ENCODE peak calls at places on chromosome 12, in seven cellular contexts. H is GM23338; G is stimulated activated CD4-positive, alpha-beta T cell treated with anti-CD3 and anti-CD28 coated beads, TNF-alpha, amount 100 ng/mL, for 1 hour; E is CD8-positive, alpha-beta memory T cell; A is body of pancreas; X is stimulated activated CD8-positive, alpha-beta memory T cell treated with anti-CD3 and anti-CD28 coated beads, Interleukin-15, amount 100 ng/mL, for 1 hour; N is NCI-H345. L is an unnamed sample.

GRCh38 chr12:6809056-6809455 is 12.6 kb upstream of the GPR162 start:
- DNase-seq in H (no peak), G (no peak), E (no peak), A (no peak), X (no peak), N (no peak), L (no peak)

GRCh38 chr12:98998697-98999299 is 353.7 kb downstream of the APAF1 start:
- DNase-seq in H (peak; percentile 71), G (no peak), E (no peak), A (no peak), X (no peak), N (peak; percentile 56), L (peak; percentile 55)

GRCh38 chr12:113482334-113482733 is 10.7 kb upstream of the LHX5 start:
- DNase-seq in H (peak; percentile 82), G (no peak), E (no peak), A (no peak), X (no peak), N (no peak), L (no peak)

GRCh38 chr12:124517260-124518050 is 50.0 kb downstream of the NCOR2 start:
- DNase-seq in H (no peak), G (no peak), E (no peak), A (peak; percentile 93), X (no peak), N (peak; percentile 94), L (peak; percentile 84)

GRCh38 chr12:90515199-90516175 is 439.5 kb downstream of the CCER1 start:
- DNase-seq in H (no peak), G (no peak), E (no peak), A (no peak), X (no peak), N (no peak), L (no peak)

GRCh38 chr12:53466640-53467039 is 14.7 kb downstream of the PCBP2 start:
- DNase-seq in H (no peak), G (no peak), E (no peak), A (no peak), X (no peak), N (no peak), L (no peak)

GRCh38 chr12:49985981-49986380 is 13.2 kb downstream of the AQP6 start:
- DNase-seq in H (no peak), G (no peak), E (no peak), A (no peak), X (no peak), N (no peak), L (no peak)

GRCh38 chr12:44063671-44064070 is 227.8 kb downstream of the TMEM117 start:
- DNase-seq in H (no peak), G (no peak), E (no peak), A (no peak), X (no peak), N (no peak), L (no peak)

GRCh38 chr12:124663771-124664366 is 96.5 kb upstream of the NCOR2 start:
- DNase-seq in H (no peak), G (no peak), E (no peak), A (no peak), X (no peak), N (no peak), L (no peak)

GRCh38 chr12:28340261-28340660 is 150.0 kb downstream of the CCDC91 start:
- DNase-seq in H (no peak), G (no peak), E (no peak), A (no peak), X (no peak), N (no peak), L (no peak)

GRCh38 chr12:2212971-2213869 is 160.4 kb downstream of the CACNA1C start:
- DNase-seq in H (peak; percentile 55), G (no peak), E (no peak), A (no peak), X (no peak), N (peak; percentile 2), L (no peak)

GRCh38 chr12:49260165-49260564 is 4.7 kb upstream of the TUBA1C start:
- DNase-seq in H (no peak), G (no peak), E (no peak), A (no peak), X (no peak), N (no peak), L (no peak)

GRCh38 chr12:113149361-113150150 is at the start of gene CFAP73:
- DNase-seq in H (peak; percentile 98), G (no peak), E (no peak), A (peak; percentile 81), X (no peak), N (peak; percentile 59), L (peak; percentile 55)

GRCh38 chr12:118311666-118312065 is 61.0 kb downstream of the TAOK3 start:
- DNase-seq in H (no peak), G (no peak), E (no peak), A (no peak), X (no peak), N (no peak), L (no peak)

L was measured in NCI-H748 treated with DMSO at 0.1 percent for 48 hours.